ENCODE peak calls at places on chromosomes 5 and 9, in seven cellular contexts. One of them, this sample, is unnamed.

GRCh38 chr9:88746744-88747398 is 211.9 kb downstream of the NXNL2 start:
- DNase-seq in right cardiac atrium: no peak
- DNase-seq in choroid plexus epithelial cell: peak; percentile 62
- DNase-seq in iPS DF 6.9: no peak
- DNase-seq in heart right ventricle: no peak
- DNase-seq in Jurkat, Clone E6-1: no peak
- DNase-seq in CD8-positive, alpha-beta T cell: no peak
- DNase-seq in this sample: no peak

GRCh38 chr5:91162534-91163381 is 220.4 kb downstream of the ARRDC3 start:
- DNase-seq in iPS DF 6.9: no peak
- DNase-seq in right cardiac atrium: peak; percentile 57
- DNase-seq in choroid plexus epithelial cell: peak; percentile 97
- DNase-seq in Jurkat, Clone E6-1: no peak
- DNase-seq in CD8-positive, alpha-beta T cell: peak; percentile 56
- DNase-seq in heart right ventricle: peak; percentile 59
- DNase-seq in this sample: peak; percentile 35

GRCh38 chr5:35094966-35095365 is 47.2 kb upstream of the AGXT2 start:
- DNase-seq in heart right ventricle: no peak
- DNase-seq in choroid plexus epithelial cell: no peak
- DNase-seq in CD8-positive, alpha-beta T cell: no peak
- DNase-seq in Jurkat, Clone E6-1: no peak
- DNase-seq in iPS DF 6.9: no peak
- DNase-seq in right cardiac atrium: no peak
- DNase-seq in this sample: no peak

GRCh38 chr9:297795-298119 is 83.1 kb downstream of the DOCK8 start:
- DNase-seq in CD8-positive, alpha-beta T cell: no peak
- DNase-seq in choroid plexus epithelial cell: no peak
- DNase-seq in iPS DF 6.9: no peak
- DNase-seq in heart right ventricle: no peak
- DNase-seq in Jurkat, Clone E6-1: no peak
- DNase-seq in right cardiac atrium: no peak
- DNase-seq in this sample: no peak

GRCh38 chr5:134129411-134130238 is 15.1 kb downstream of the TCF7 start:
- DNase-seq in right cardiac atrium: no peak
- DNase-seq in Jurkat, Clone E6-1: no peak
- DNase-seq in heart right ventricle: no peak
- DNase-seq in CD8-positive, alpha-beta T cell: peak; percentile 59
- DNase-seq in iPS DF 6.9: no peak
- DNase-seq in choroid plexus epithelial cell: no peak
- DNase-seq in this sample: no peak

GRCh38 chr5:157961176-157961575 is 102.2 kb upstream of the CLINT1 start:
- DNase-seq in heart right ventricle: no peak
- DNase-seq in iPS DF 6.9: no peak
- DNase-seq in CD8-positive, alpha-beta T cell: no peak
- DNase-seq in Jurkat, Clone E6-1: no peak
- DNase-seq in choroid plexus epithelial cell: no peak
- DNase-seq in right cardiac atrium: no peak
- DNase-seq in this sample: no peak

GRCh38 chr5:38208782-38209378 is 49.5 kb upstream of the EGFLAM start:
- DNase-seq in heart right ventricle: peak; percentile 22
- DNase-seq in iPS DF 6.9: no peak
- DNase-seq in CD8-positive, alpha-beta T cell: no peak
- DNase-seq in Jurkat, Clone E6-1: peak; percentile 37
- DNase-seq in right cardiac atrium: no peak
- DNase-seq in choroid plexus epithelial cell: peak; percentile 77
- DNase-seq in this sample: no peak

GRCh38 chr5:142716963-142717362 is 31.1 kb upstream of the FGF1 start:
- DNase-seq in right cardiac atrium: peak; percentile 48
- DNase-seq in choroid plexus epithelial cell: peak; percentile 79
- DNase-seq in iPS DF 6.9: no peak
- DNase-seq in heart right ventricle: peak; percentile 62
- DNase-seq in Jurkat, Clone E6-1: peak; percentile 48
- DNase-seq in CD8-positive, alpha-beta T cell: no peak
- DNase-seq in this sample: peak; percentile 61

GRCh38 chr5:159021360-159022177 is 78.1 kb downstream of the EBF1 start:
- DNase-seq in Jurkat, Clone E6-1: no peak
- DNase-seq in iPS DF 6.9: no peak
- DNase-seq in heart right ventricle: no peak
- DNase-seq in choroid plexus epithelial cell: peak; percentile 85
- DNase-seq in CD8-positive, alpha-beta T cell: no peak
- DNase-seq in right cardiac atrium: no peak
- DNase-seq in this sample: no peak

GRCh38 chr5:145520335-145520734 is 314.8 kb downstream of the PRELID2 start:
- DNase-seq in right cardiac atrium: no peak
- DNase-seq in CD8-positive, alpha-beta T cell: no peak
- DNase-seq in heart right ventricle: no peak
- DNase-seq in choroid plexus epithelial cell: no peak
- DNase-seq in iPS DF 6.9: no peak
- DNase-seq in Jurkat, Clone E6-1: no peak
- DNase-seq in this sample: no peak